ENCODE peak calls at places on chromosomes 6 and 20, in nine cellular contexts. One of them, this sample, is unnamed.

GRCh38 chr6:84409911-84410310 is 182.5 kb upstream of the CEP162 start:
- DNase-seq in Ammon's horn: no peak
- DNase-seq in stimulated activated CD8-positive, alpha-beta memory T cell treated with anti-CD3 and anti-CD28 coated beads, Interleukin-15, amount 100 ng/mL, for 24 hours: no peak
- DNase-seq in NCI-H774: no peak
- DNase-seq in CD8-positive, alpha-beta memory T cell: no peak
- DNase-seq in activated T-helper 1 cell treated with anti-CD3 and anti-CD28 coated beads, Interleukin-12 subunit alpha, Interleukin-12 subunit beta, Interleukin-2, Interleukin-4 antibody, amounts not matched to agents 30 ng/mL and 10 ng/mL and 1 ng/mL, durations not matched to agents 14 hours and 24 hours and 36 hours: no peak
- DNase-seq in cardiac muscle cell: no peak
- DNase-seq in lung microvascular endothelial cell: no peak
- DNase-seq in NAMALWA: no peak
- DNase-seq in this sample: no peak

GRCh38 chr20:47440857-47441773 is 60.6 kb upstream of the NCOA3 start:
- DNase-seq in Ammon's horn: no peak
- DNase-seq in stimulated activated CD8-positive, alpha-beta memory T cell treated with anti-CD3 and anti-CD28 coated beads, Interleukin-15, amount 100 ng/mL, for 24 hours: no peak
- DNase-seq in NCI-H774: no peak
- DNase-seq in CD8-positive, alpha-beta memory T cell: no peak
- DNase-seq in activated T-helper 1 cell treated with anti-CD3 and anti-CD28 coated beads, Interleukin-12 subunit alpha, Interleukin-12 subunit beta, Interleukin-2, Interleukin-4 antibody, amounts not matched to agents 30 ng/mL and 10 ng/mL and 1 ng/mL, durations not matched to agents 14 hours and 24 hours and 36 hours: no peak
- DNase-seq in cardiac muscle cell: peak
- DNase-seq in lung microvascular endothelial cell: no peak
- DNase-seq in NAMALWA: no peak
- DNase-seq in this sample: no peak

GRCh38 chr20:18019068-18019467 is 38.6 kb downstream of the OVOL2 start:
- DNase-seq in Ammon's horn: peak
- DNase-seq in stimulated activated CD8-positive, alpha-beta memory T cell treated with anti-CD3 and anti-CD28 coated beads, Interleukin-15, amount 100 ng/mL, for 24 hours: no peak
- DNase-seq in NCI-H774: no peak
- DNase-seq in CD8-positive, alpha-beta memory T cell: no peak
- DNase-seq in activated T-helper 1 cell treated with anti-CD3 and anti-CD28 coated beads, Interleukin-12 subunit alpha, Interleukin-12 subunit beta, Interleukin-2, Interleukin-4 antibody, amounts not matched to agents 30 ng/mL and 10 ng/mL and 1 ng/mL, durations not matched to agents 14 hours and 24 hours and 36 hours: no peak
- DNase-seq in cardiac muscle cell: no peak
- DNase-seq in lung microvascular endothelial cell: peak
- DNase-seq in NAMALWA: peak
- DNase-seq in this sample: no peak

GRCh38 chr20:12159266-12159665 is 241.6 kb downstream of the BTBD3 start:
- DNase-seq in Ammon's horn: no peak
- DNase-seq in stimulated activated CD8-positive, alpha-beta memory T cell treated with anti-CD3 and anti-CD28 coated beads, Interleukin-15, amount 100 ng/mL, for 24 hours: no peak
- DNase-seq in NCI-H774: no peak
- DNase-seq in CD8-positive, alpha-beta memory T cell: no peak
- DNase-seq in activated T-helper 1 cell treated with anti-CD3 and anti-CD28 coated beads, Interleukin-12 subunit alpha, Interleukin-12 subunit beta, Interleukin-2, Interleukin-4 antibody, amounts not matched to agents 30 ng/mL and 10 ng/mL and 1 ng/mL, durations not matched to agents 14 hours and 24 hours and 36 hours: no peak
- DNase-seq in cardiac muscle cell: no peak
- DNase-seq in lung microvascular endothelial cell: no peak
- DNase-seq in NAMALWA: no peak
- DNase-seq in this sample: no peak

GRCh38 chr6:154276810-154277577 is 79.6 kb downstream of the IPCEF1 start:
- DNase-seq in Ammon's horn: peak
- DNase-seq in stimulated activated CD8-positive, alpha-beta memory T cell treated with anti-CD3 and anti-CD28 coated beads, Interleukin-15, amount 100 ng/mL, for 24 hours: no peak
- DNase-seq in NCI-H774: peak
- DNase-seq in CD8-positive, alpha-beta memory T cell: peak
- DNase-seq in activated T-helper 1 cell treated with anti-CD3 and anti-CD28 coated beads, Interleukin-12 subunit alpha, Interleukin-12 subunit beta, Interleukin-2, Interleukin-4 antibody, amounts not matched to agents 30 ng/mL and 10 ng/mL and 1 ng/mL, durations not matched to agents 14 hours and 24 hours and 36 hours: no peak
- DNase-seq in cardiac muscle cell: peak
- DNase-seq in lung microvascular endothelial cell: peak
- DNase-seq in NAMALWA: peak
- DNase-seq in this sample: peak

GRCh38 chr20:56949318-56949717 is 317.1 kb downstream of the BMP7 start:
- DNase-seq in Ammon's horn: no peak
- DNase-seq in stimulated activated CD8-positive, alpha-beta memory T cell treated with anti-CD3 and anti-CD28 coated beads, Interleukin-15, amount 100 ng/mL, for 24 hours: no peak
- DNase-seq in NCI-H774: no peak
- DNase-seq in CD8-positive, alpha-beta memory T cell: no peak
- DNase-seq in activated T-helper 1 cell treated with anti-CD3 and anti-CD28 coated beads, Interleukin-12 subunit alpha, Interleukin-12 subunit beta, Interleukin-2, Interleukin-4 antibody, amounts not matched to agents 30 ng/mL and 10 ng/mL and 1 ng/mL, durations not matched to agents 14 hours and 24 hours and 36 hours: no peak
- DNase-seq in cardiac muscle cell: no peak
- DNase-seq in lung microvascular endothelial cell: no peak
- DNase-seq in NAMALWA: peak
- DNase-seq in this sample: no peak

GRCh38 chr20:38395165-38395564 is 40.0 kb downstream of the SNHG17 start:
- DNase-seq in Ammon's horn: no peak
- DNase-seq in stimulated activated CD8-positive, alpha-beta memory T cell treated with anti-CD3 and anti-CD28 coated beads, Interleukin-15, amount 100 ng/mL, for 24 hours: no peak
- DNase-seq in NCI-H774: no peak
- DNase-seq in CD8-positive, alpha-beta memory T cell: no peak
- DNase-seq in activated T-helper 1 cell treated with anti-CD3 and anti-CD28 coated beads, Interleukin-12 subunit alpha, Interleukin-12 subunit beta, Interleukin-2, Interleukin-4 antibody, amounts not matched to agents 30 ng/mL and 10 ng/mL and 1 ng/mL, durations not matched to agents 14 hours and 24 hours and 36 hours: no peak
- DNase-seq in cardiac muscle cell: no peak
- DNase-seq in lung microvascular endothelial cell: peak
- DNase-seq in NAMALWA: no peak
- DNase-seq in this sample: no peak

GRCh38 chr6:129320892-129321291 is 389.1 kb downstream of the ARHGAP18 start:
- DNase-seq in Ammon's horn: no peak
- DNase-seq in stimulated activated CD8-positive, alpha-beta memory T cell treated with anti-CD3 and anti-CD28 coated beads, Interleukin-15, amount 100 ng/mL, for 24 hours: no peak
- DNase-seq in NCI-H774: no peak
- DNase-seq in CD8-positive, alpha-beta memory T cell: no peak
- DNase-seq in activated T-helper 1 cell treated with anti-CD3 and anti-CD28 coated beads, Interleukin-12 subunit alpha, Interleukin-12 subunit beta, Interleukin-2, Interleukin-4 antibody, amounts not matched to agents 30 ng/mL and 10 ng/mL and 1 ng/mL, durations not matched to agents 14 hours and 24 hours and 36 hours: no peak
- DNase-seq in cardiac muscle cell: no peak
- DNase-seq in lung microvascular endothelial cell: no peak
- DNase-seq in NAMALWA: no peak
- DNase-seq in this sample: no peak

GRCh38 chr20:44134897-44135810 is 51.8 kb downstream of the JPH2 start:
- DNase-seq in Ammon's horn: no peak
- DNase-seq in stimulated activated CD8-positive, alpha-beta memory T cell treated with anti-CD3 and anti-CD28 coated beads, Interleukin-15, amount 100 ng/mL, for 24 hours: no peak
- DNase-seq in NCI-H774: no peak
- DNase-seq in CD8-positive, alpha-beta memory T cell: no peak
- DNase-seq in activated T-helper 1 cell treated with anti-CD3 and anti-CD28 coated beads, Interleukin-12 subunit alpha, Interleukin-12 subunit beta, Interleukin-2, Interleukin-4 antibody, amounts not matched to agents 30 ng/mL and 10 ng/mL and 1 ng/mL, durations not matched to agents 14 hours and 24 hours and 36 hours: no peak
- DNase-seq in cardiac muscle cell: peak
- DNase-seq in lung microvascular endothelial cell: no peak
- DNase-seq in NAMALWA: peak
- DNase-seq in this sample: peak

GRCh38 chr20:46709459-46710148 is at the start of gene SLC2A10:
- DNase-seq in Ammon's horn: peak
- DNase-seq in stimulated activated CD8-positive, alpha-beta memory T cell treated with anti-CD3 and anti-CD28 coated beads, Interleukin-15, amount 100 ng/mL, for 24 hours: no peak
- DNase-seq in NCI-H774: no peak
- DNase-seq in CD8-positive, alpha-beta memory T cell: peak
- DNase-seq in activated T-helper 1 cell treated with anti-CD3 and anti-CD28 coated beads, Interleukin-12 subunit alpha, Interleukin-12 subunit beta, Interleukin-2, Interleukin-4 antibody, amounts not matched to agents 30 ng/mL and 10 ng/mL and 1 ng/mL, durations not matched to agents 14 hours and 24 hours and 36 hours: no peak
- DNase-seq in cardiac muscle cell: peak
- DNase-seq in lung microvascular endothelial cell: peak
- DNase-seq in NAMALWA: no peak
- DNase-seq in this sample: no peak

GRCh38 chr6:167742719-167743303 is 83.9 kb upstream of the AFDN start:
- DNase-seq in Ammon's horn: peak
- DNase-seq in stimulated activated CD8-positive, alpha-beta memory T cell treated with anti-CD3 and anti-CD28 coated beads, Interleukin-15, amount 100 ng/mL, for 24 hours: no peak
- DNase-seq in NCI-H774: no peak
- DNase-seq in CD8-positive, alpha-beta memory T cell: no peak
- DNase-seq in activated T-helper 1 cell treated with anti-CD3 and anti-CD28 coated beads, Interleukin-12 subunit alpha, Interleukin-12 subunit beta, Interleukin-2, Interleukin-4 antibody, amounts not matched to agents 30 ng/mL and 10 ng/mL and 1 ng/mL, durations not matched to agents 14 hours and 24 hours and 36 hours: no peak
- DNase-seq in cardiac muscle cell: no peak
- DNase-seq in lung microvascular endothelial cell: no peak
- DNase-seq in NAMALWA: no peak
- DNase-seq in this sample: no peak

GRCh38 chr6:5511924-5512323 is 250.6 kb downstream of the FARS2 start:
- DNase-seq in Ammon's horn: no peak
- DNase-seq in stimulated activated CD8-positive, alpha-beta memory T cell treated with anti-CD3 and anti-CD28 coated beads, Interleukin-15, amount 100 ng/mL, for 24 hours: no peak
- DNase-seq in NCI-H774: no peak
- DNase-seq in CD8-positive, alpha-beta memory T cell: no peak
- DNase-seq in activated T-helper 1 cell treated with anti-CD3 and anti-CD28 coated beads, Interleukin-12 subunit alpha, Interleukin-12 subunit beta, Interleukin-2, Interleukin-4 antibody, amounts not matched to agents 30 ng/mL and 10 ng/mL and 1 ng/mL, durations not matched to agents 14 hours and 24 hours and 36 hours: no peak
- DNase-seq in cardiac muscle cell: no peak
- DNase-seq in lung microvascular endothelial cell: no peak
- DNase-seq in NAMALWA: no peak
- DNase-seq in this sample: no peak

GRCh38 chr20:61002090-61002489 is 250.0 kb upstream of the CDH4 start:
- DNase-seq in Ammon's horn: no peak
- DNase-seq in stimulated activated CD8-positive, alpha-beta memory T cell treated with anti-CD3 and anti-CD28 coated beads, Interleukin-15, amount 100 ng/mL, for 24 hours: no peak
- DNase-seq in NCI-H774: no peak
- DNase-seq in CD8-positive, alpha-beta memory T cell: no peak
- DNase-seq in activated T-helper 1 cell treated with anti-CD3 and anti-CD28 coated beads, Interleukin-12 subunit alpha, Interleukin-12 subunit beta, Interleukin-2, Interleukin-4 antibody, amounts not matched to agents 30 ng/mL and 10 ng/mL and 1 ng/mL, durations not matched to agents 14 hours and 24 hours and 36 hours: no peak
- DNase-seq in cardiac muscle cell: no peak
- DNase-seq in lung microvascular endothelial cell: no peak
- DNase-seq in NAMALWA: no peak
- DNase-seq in this sample: no peak

GRCh38 chr20:58751956-58752355 is 59.4 kb downstream of the NPEPL1 start:
- DNase-seq in Ammon's horn: no peak
- DNase-seq in stimulated activated CD8-positive, alpha-beta memory T cell treated with anti-CD3 and anti-CD28 coated beads, Interleukin-15, amount 100 ng/mL, for 24 hours: no peak
- DNase-seq in NCI-H774: no peak
- DNase-seq in CD8-positive, alpha-beta memory T cell: no peak
- DNase-seq in activated T-helper 1 cell treated with anti-CD3 and anti-CD28 coated beads, Interleukin-12 subunit alpha, Interleukin-12 subunit beta, Interleukin-2, Interleukin-4 antibody, amounts not matched to agents 30 ng/mL and 10 ng/mL and 1 ng/mL, durations not matched to agents 14 hours and 24 hours and 36 hours: no peak
- DNase-seq in cardiac muscle cell: no peak
- DNase-seq in lung microvascular endothelial cell: no peak
- DNase-seq in NAMALWA: no peak
- DNase-seq in this sample: no peak

GRCh38 chr6:158647501-158647900 is 2.4 kb upstream of the SYTL3 start:
- DNase-seq in Ammon's horn: no peak
- DNase-seq in stimulated activated CD8-positive, alpha-beta memory T cell treated with anti-CD3 and anti-CD28 coated beads, Interleukin-15, amount 100 ng/mL, for 24 hours: no peak
- DNase-seq in NCI-H774: no peak
- DNase-seq in CD8-positive, alpha-beta memory T cell: no peak
- DNase-seq in activated T-helper 1 cell treated with anti-CD3 and anti-CD28 coated beads, Interleukin-12 subunit alpha, Interleukin-12 subunit beta, Interleukin-2, Interleukin-4 antibody, amounts not matched to agents 30 ng/mL and 10 ng/mL and 1 ng/mL, durations not matched to agents 14 hours and 24 hours and 36 hours: no peak
- DNase-seq in cardiac muscle cell: no peak
- DNase-seq in lung microvascular endothelial cell: no peak
- DNase-seq in NAMALWA: peak
- DNase-seq in this sample: no peak

GRCh38 chr6:37171141-37171969 is 1.4 kb downstream of the PIM1 start:
- DNase-seq in Ammon's horn: peak
- DNase-seq in stimulated activated CD8-positive, alpha-beta memory T cell treated with anti-CD3 and anti-CD28 coated beads, Interleukin-15, amount 100 ng/mL, for 24 hours: no peak
- DNase-seq in NCI-H774: no peak
- DNase-seq in CD8-positive, alpha-beta memory T cell: peak
- DNase-seq in activated T-helper 1 cell treated with anti-CD3 and anti-CD28 coated beads, Interleukin-12 subunit alpha, Interleukin-12 subunit beta, Interleukin-2, Interleukin-4 antibody, amounts not matched to agents 30 ng/mL and 10 ng/mL and 1 ng/mL, durations not matched to agents 14 hours and 24 hours and 36 hours: peak
- DNase-seq in cardiac muscle cell: peak
- DNase-seq in lung microvascular endothelial cell: no peak
- DNase-seq in NAMALWA: peak
- DNase-seq in this sample: no peak

GRCh38 chr6:77124604-77125003 is 338.7 kb downstream of the HTR1B start:
- DNase-seq in Ammon's horn: no peak
- DNase-seq in stimulated activated CD8-positive, alpha-beta memory T cell treated with anti-CD3 and anti-CD28 coated beads, Interleukin-15, amount 100 ng/mL, for 24 hours: no peak
- DNase-seq in NCI-H774: no peak
- DNase-seq in CD8-positive, alpha-beta memory T cell: no peak
- DNase-seq in activated T-helper 1 cell treated with anti-CD3 and anti-CD28 coated beads, Interleukin-12 subunit alpha, Interleukin-12 subunit beta, Interleukin-2, Interleukin-4 antibody, amounts not matched to agents 30 ng/mL and 10 ng/mL and 1 ng/mL, durations not matched to agents 14 hours and 24 hours and 36 hours: no peak
- DNase-seq in cardiac muscle cell: peak
- DNase-seq in lung microvascular endothelial cell: no peak
- DNase-seq in NAMALWA: no peak
- DNase-seq in this sample: no peak

GRCh38 chr6:84641076-84641475 is 123.3 kb downstream of the TBX18 start:
- DNase-seq in Ammon's horn: no peak
- DNase-seq in stimulated activated CD8-positive, alpha-beta memory T cell treated with anti-CD3 and anti-CD28 coated beads, Interleukin-15, amount 100 ng/mL, for 24 hours: no peak
- DNase-seq in NCI-H774: no peak
- DNase-seq in CD8-positive, alpha-beta memory T cell: no peak
- DNase-seq in activated T-helper 1 cell treated with anti-CD3 and anti-CD28 coated beads, Interleukin-12 subunit alpha, Interleukin-12 subunit beta, Interleukin-2, Interleukin-4 antibody, amounts not matched to agents 30 ng/mL and 10 ng/mL and 1 ng/mL, durations not matched to agents 14 hours and 24 hours and 36 hours: no peak
- DNase-seq in cardiac muscle cell: no peak
- DNase-seq in lung microvascular endothelial cell: no peak
- DNase-seq in NAMALWA: no peak
- DNase-seq in this sample: no peak

GRCh38 chr20:63363981-63364536 is 2.9 kb upstream of the CHRNA4 start:
- DNase-seq in Ammon's horn: no peak
- DNase-seq in stimulated activated CD8-positive, alpha-beta memory T cell treated with anti-CD3 and anti-CD28 coated beads, Interleukin-15, amount 100 ng/mL, for 24 hours: no peak
- DNase-seq in NCI-H774: no peak
- DNase-seq in CD8-positive, alpha-beta memory T cell: no peak
- DNase-seq in activated T-helper 1 cell treated with anti-CD3 and anti-CD28 coated beads, Interleukin-12 subunit alpha, Interleukin-12 subunit beta, Interleukin-2, Interleukin-4 antibody, amounts not matched to agents 30 ng/mL and 10 ng/mL and 1 ng/mL, durations not matched to agents 14 hours and 24 hours and 36 hours: no peak
- DNase-seq in cardiac muscle cell: no peak
- DNase-seq in lung microvascular endothelial cell: no peak
- DNase-seq in NAMALWA: no peak
- DNase-seq in this sample: no peak

GRCh38 chr6:13273931-13274706 is 54.2 kb downstream of the TBC1D7 start:
- DNase-seq in Ammon's horn: peak
- DNase-seq in stimulated activated CD8-positive, alpha-beta memory T cell treated with anti-CD3 and anti-CD28 coated beads, Interleukin-15, amount 100 ng/mL, for 24 hours: peak
- DNase-seq in NCI-H774: no peak
- DNase-seq in CD8-positive, alpha-beta memory T cell: peak
- DNase-seq in activated T-helper 1 cell treated with anti-CD3 and anti-CD28 coated beads, Interleukin-12 subunit alpha, Interleukin-12 subunit beta, Interleukin-2, Interleukin-4 antibody, amounts not matched to agents 30 ng/mL and 10 ng/mL and 1 ng/mL, durations not matched to agents 14 hours and 24 hours and 36 hours: peak
- DNase-seq in cardiac muscle cell: no peak
- DNase-seq in lung microvascular endothelial cell: no peak
- DNase-seq in NAMALWA: peak
- DNase-seq in this sample: peak

GRCh38 chr20:1661542-1662299 is 4.1 kb upstream of the SIRPG start:
- DNase-seq in Ammon's horn: no peak
- DNase-seq in stimulated activated CD8-positive, alpha-beta memory T cell treated with anti-CD3 and anti-CD28 coated beads, Interleukin-15, amount 100 ng/mL, for 24 hours: no peak
- DNase-seq in NCI-H774: no peak
- DNase-seq in CD8-positive, alpha-beta memory T cell: no peak
- DNase-seq in activated T-helper 1 cell treated with anti-CD3 and anti-CD28 coated beads, Interleukin-12 subunit alpha, Interleukin-12 subunit beta, Interleukin-2, Interleukin-4 antibody, amounts not matched to agents 30 ng/mL and 10 ng/mL and 1 ng/mL, durations not matched to agents 14 hours and 24 hours and 36 hours: no peak
- DNase-seq in cardiac muscle cell: no peak
- DNase-seq in lung microvascular endothelial cell: no peak
- DNase-seq in NAMALWA: no peak
- DNase-seq in this sample: no peak

GRCh38 chr6:45703041-45703739 is 312.5 kb downstream of the CLIC5 start:
- DNase-seq in Ammon's horn: no peak
- DNase-seq in stimulated activated CD8-positive, alpha-beta memory T cell treated with anti-CD3 and anti-CD28 coated beads, Interleukin-15, amount 100 ng/mL, for 24 hours: no peak
- DNase-seq in NCI-H774: no peak
- DNase-seq in CD8-positive, alpha-beta memory T cell: no peak
- DNase-seq in activated T-helper 1 cell treated with anti-CD3 and anti-CD28 coated beads, Interleukin-12 subunit alpha, Interleukin-12 subunit beta, Interleukin-2, Interleukin-4 antibody, amounts not matched to agents 30 ng/mL and 10 ng/mL and 1 ng/mL, durations not matched to agents 14 hours and 24 hours and 36 hours: no peak
- DNase-seq in cardiac muscle cell: no peak
- DNase-seq in lung microvascular endothelial cell: no peak
- DNase-seq in NAMALWA: no peak
- DNase-seq in this sample: no peak

GRCh38 chr6:113695506-113695905 is 161.6 kb upstream of the MARCKS start:
- DNase-seq in Ammon's horn: no peak
- DNase-seq in stimulated activated CD8-positive, alpha-beta memory T cell treated with anti-CD3 and anti-CD28 coated beads, Interleukin-15, amount 100 ng/mL, for 24 hours: no peak
- DNase-seq in NCI-H774: no peak
- DNase-seq in CD8-positive, alpha-beta memory T cell: no peak
- DNase-seq in activated T-helper 1 cell treated with anti-CD3 and anti-CD28 coated beads, Interleukin-12 subunit alpha, Interleukin-12 subunit beta, Interleukin-2, Interleukin-4 antibody, amounts not matched to agents 30 ng/mL and 10 ng/mL and 1 ng/mL, durations not matched to agents 14 hours and 24 hours and 36 hours: no peak
- DNase-seq in cardiac muscle cell: no peak
- DNase-seq in lung microvascular endothelial cell: no peak
- DNase-seq in NAMALWA: no peak
- DNase-seq in this sample: no peak

GRCh38 chr20:14344746-14345145 is 7.3 kb upstream of the FLRT3 start:
- DNase-seq in Ammon's horn: no peak
- DNase-seq in stimulated activated CD8-positive, alpha-beta memory T cell treated with anti-CD3 and anti-CD28 coated beads, Interleukin-15, amount 100 ng/mL, for 24 hours: no peak
- DNase-seq in NCI-H774: no peak
- DNase-seq in CD8-positive, alpha-beta memory T cell: no peak
- DNase-seq in activated T-helper 1 cell treated with anti-CD3 and anti-CD28 coated beads, Interleukin-12 subunit alpha, Interleukin-12 subunit beta, Interleukin-2, Interleukin-4 antibody, amounts not matched to agents 30 ng/mL and 10 ng/mL and 1 ng/mL, durations not matched to agents 14 hours and 24 hours and 36 hours: no peak
- DNase-seq in cardiac muscle cell: no peak
- DNase-seq in lung microvascular endothelial cell: no peak
- DNase-seq in NAMALWA: no peak
- DNase-seq in this sample: no peak

This sample was measured in GDM1.